ENCODE peak calls at places on chromosomes 2 and 18, in six cellular contexts. V is K562, J is HCT116, R is NT2/D1, T is HepG2, F is GM12878. G is an unnamed sample.

GRCh38 chr2:213125646-213126347 is 25.6 kb downstream of the IKZF2 start:
- DNase-seq in V (no peak), J (no peak), F (no peak), T (no peak), R (no peak), G (no peak)

GRCh38 chr2:69770193-69770702 is 28.3 kb downstream of the ANXA4 start:
- DNase-seq in F (no peak), V (peak; percentile 72), T (peak; percentile 68), R (no peak), J (peak; percentile 87), G (no peak)

GRCh38 chr2:11977766-11978524 is 231.5 kb downstream of the LPIN1 start:
- DNase-seq in F (no peak), V (no peak), R (no peak), J (no peak), T (no peak), G (no peak)

GRCh38 chr2:239406316-239406995 is 5.6 kb upstream of the HDAC4 start:
- DNase-seq in F (no peak), J (no peak), T (no peak), R (no peak), V (no peak), G (peak; percentile 26)

GRCh38 chr2:195313976-195314375 is 343.1 kb upstream of the SLC39A10 start:
- DNase-seq in T (no peak), V (no peak), R (no peak), F (no peak), J (no peak), G (no peak)

GRCh38 chr2:188984680-188985079 is 10.5 kb downstream of the COL3A1 start:
- DNase-seq in V (no peak), R (no peak), F (no peak), J (no peak), T (no peak), G (no peak)

GRCh38 chr2:30072250-30072842 is 74.5 kb upstream of the YPEL5 start:
- DNase-seq in F (peak; percentile 16), T (peak; percentile 70), J (peak; percentile 57), V (peak; percentile 80), R (peak; percentile 82), G (peak; percentile 36)

GRCh38 chr2:16713011-16713423 is 47.4 kb upstream of the CYRIA start:
- DNase-seq in T (no peak), V (no peak), J (no peak), R (no peak), F (no peak), G (no peak)

GRCh38 chr18:9947248-9947647 is 33.4 kb downstream of the VAPA start:
- DNase-seq in T (no peak), J (no peak), V (no peak), F (no peak), R (no peak), G (no peak)

GRCh38 chr18:11121426-11121825 is 27.9 kb downstream of the PIEZO2 start:
- DNase-seq in T (peak; percentile 87), V (no peak), J (no peak), R (no peak), F (no peak), G (no peak)

GRCh38 chr2:161230959-161231358 is 70.7 kb downstream of the TANK start:
- DNase-seq in R (no peak), J (no peak), T (no peak), V (no peak), F (no peak), G (no peak)

GRCh38 chr18:25299426-25299825 is 52.5 kb downstream of the ZNF521 start:
- DNase-seq in V (no peak), R (no peak), T (no peak), F (no peak), J (no peak), G (no peak)

GRCh38 chr2:190846746-190847145 is 33.9 kb upstream of the GLS start:
- DNase-seq in F (no peak), R (no peak), J (no peak), V (no peak), T (peak; percentile 46), G (no peak)

GRCh38 chr2:42876280-42876840 is 84.0 kb upstream of the HAAO start:
- DNase-seq in J (no peak), V (no peak), F (no peak), T (no peak), R (no peak), G (no peak)

GRCh38 chr2:239378918-239379640 is 21.7 kb downstream of the HDAC4 start:
- DNase-seq in J (no peak), F (no peak), V (no peak), R (no peak), T (no peak), G (no peak)

GRCh38 chr2:62163834-62164233 is 32.1 kb upstream of the B3GNT2 start:
- DNase-seq in R (no peak), V (no peak), T (no peak), F (no peak), J (no peak), G (no peak)

GRCh38 chr2:219406861-219407230 is 11.3 kb upstream of the DES start:
- DNase-seq in R (no peak), F (no peak), T (no peak), V (peak; percentile 50), J (no peak), G (no peak)

GRCh38 chr2:120710256-120710655 is 25.4 kb upstream of the GLI2 start:
- DNase-seq in J (no peak), F (no peak), V (no peak), T (no peak), R (no peak), G (no peak)

GRCh38 chr2:189327879-189328351 is 113.4 kb upstream of the WDR75 start:
- DNase-seq in T (no peak), R (no peak), V (no peak), J (no peak), F (no peak), G (no peak)

GRCh38 chr18:46321954-46322353 is 217.8 kb downstream of the HAUS1 start:
- DNase-seq in R (no peak), F (no peak), T (no peak), V (no peak), J (no peak), G (no peak)

GRCh38 chr2:165122521-165122920 is 81.3 kb downstream of the SCN3A start:
- DNase-seq in R (no peak), F (no peak), T (no peak), J (no peak), V (no peak), G (no peak)

GRCh38 chr2:10004836-10005235 is 38.5 kb upstream of the KLF11 start:
- DNase-seq in R (no peak), T (no peak), V (no peak), J (no peak), F (no peak), G (no peak)

GRCh38 chr2:160269365-160269764 is 69.3 kb upstream of the ITGB6 start:
- DNase-seq in F (no peak), V (no peak), R (no peak), T (no peak), J (no peak), G (no peak)

GRCh38 chr2:79935771-79936657 is 368.5 kb downstream of the LRRTM1 start:
- DNase-seq in T (peak; percentile 67), V (peak; percentile 64), J (no peak), R (peak; percentile 50), F (no peak), G (no peak)

GRCh38 chr18:10374615-10375295 is 79.7 kb upstream of the APCDD1 start:
- DNase-seq in V (no peak), R (peak; percentile 50), J (no peak), T (no peak), F (no peak), G (no peak)

GRCh38 chr18:7619676-7620075 is 52.6 kb downstream of the PTPRM start:
- DNase-seq in F (no peak), R (no peak), J (no peak), V (no peak), T (no peak), G (no peak)

GRCh38 chr2:168525020-168525419 is 68.9 kb downstream of the CERS6 start:
- DNase-seq in F (no peak), R (no peak), T (no peak), J (no peak), V (no peak), G (no peak)

GRCh38 chr2:20173496-20174402 is 51.2 kb downstream of the SDC1 start:
- DNase-seq in T (no peak), F (no peak), J (no peak), V (no peak), R (no peak), G (no peak)

GRCh38 chr2:218272531-218273212 is 2.4 kb downstream of the PNKD start:
- DNase-seq in R (peak; percentile 76), V (peak; percentile 84), J (peak; percentile 85), T (peak; percentile 84), F (peak; percentile 59), G (peak; percentile 86)

GRCh38 chr18:60411715-60412114 is 39.1 kb upstream of the MC4R start:
- DNase-seq in R (no peak), J (peak; percentile 15), T (no peak), V (no peak), F (no peak), G (no peak)

GRCh38 chr2:3423492-3424170 is 44.1 kb downstream of the TRAPPC12 start:
- DNase-seq in V (peak; percentile 77), F (peak; percentile 8), J (peak; percentile 27), R (peak; percentile 30), T (peak; percentile 83), G (peak; percentile 98)
- TF ChIP-seq ZNF274 in V (no peak), F (no peak), J (no peak), R (no peak), T (peak; percentile 45), G (no peak)

GRCh38 chr18:3572761-3573160 is 122.8 kb downstream of the TGIF1 start:
- DNase-seq in V (no peak), R (no peak), J (no peak), F (no peak), T (no peak), G (no peak)
- TF ChIP-seq ZNF274 in V (no peak), R (no peak), J (no peak), F (no peak), T (no peak), G (no peak)

GRCh38 chr2:235270291-235270690 is 223.6 kb upstream of the AGAP1 start:
- DNase-seq in F (no peak), V (no peak), R (no peak), T (no peak), J (no peak), G (no peak)
- TF ChIP-seq ZNF274 in F (no peak), V (no peak), R (no peak), T (no peak), J (no peak), G (no peak)

GRCh38 chr18:49170145-49170544 is 219.4 kb upstream of the SMAD7 start:
- DNase-seq in V (no peak), T (no peak), J (no peak), F (no peak), R (no peak), G (no peak)
- TF ChIP-seq ZNF274 in V (no peak), T (no peak), J (no peak), F (no peak), R (no peak), G (no peak)

GRCh38 chr2:148020358-148021058 is at the start of gene ORC4:
- DNase-seq in R (peak; percentile 98), F (peak; percentile 99), J (peak; percentile 98), V (peak; percentile 99), T (peak; percentile 100), G (peak; percentile 97)

GRCh38 chr2:148023861-148024260 is 3.0 kb downstream of the MBD5 start:
- DNase-seq in R (no peak), T (no peak), F (no peak), V (no peak), J (no peak), G (no peak)

GRCh38 chr2:148022882-148023281 is 2.0 kb downstream of the MBD5 start:
- DNase-seq in R (no peak), F (no peak), V (no peak), T (no peak), J (no peak), G (no peak)

GRCh38 chr2:148021059-148021985 is at the start of gene MBD5:
- DNase-seq in J (no peak), R (peak; percentile 33), F (peak; percentile 45), T (peak; percentile 35), V (peak; percentile 47), G (peak; percentile 5)

GRCh38 chr2:148022351-148022750 is 1.5 kb downstream of the MBD5 start:
- DNase-seq in V (no peak), R (no peak), J (no peak), F (no peak), T (no peak), G (no peak)
- TF ChIP-seq ZNF274 in V (no peak), R (no peak), J (no peak), F (no peak), T (no peak), G (no peak)

G was measured in H1.